ENCODE peak calls at places on chromosome 12, in eight cellular contexts. Q is amniotic stem cell; E is A549; I is stimulated activated CD8-positive, alpha-beta memory T cell treated with anti-CD3 and anti-CD28 coated beads, Interleukin-15, amount 100 ng/mL, for 24 hours; M is activated T-cell treated with anti-CD3 and anti-CD28 coated beads, Interleukin-2, amount 50 U/mL, for 24 hours; N is brain microvascular endothelial cell; K is H9; Z is GM19239. T is an unnamed sample.

GRCh38 chr12:23356440-23356839 is 593.0 kb downstream of the SOX5 start:
- DNase-seq in N (no peak), E (no peak), Z (no peak), I (no peak), M (no peak), K (no peak), Q (no peak), T (no peak)

GRCh38 chr12:15522574-15523187 is 200.4 kb downstream of the PTPRO start:
- DNase-seq in I (no peak), Q (peak), M (no peak), N (peak), E (peak), K (no peak), Z (no peak), T (peak)

GRCh38 chr12:9920451-9920850 is 11.7 kb downstream of the CLEC2A start:
- DNase-seq in E (no peak), M (no peak), K (no peak), I (no peak), Q (no peak), N (no peak), Z (no peak), T (no peak)

GRCh38 chr12:93167841-93168492 is 209.8 kb upstream of the NUDT4 start:
- DNase-seq in Z (no peak), M (no peak), Q (no peak), N (no peak), E (no peak), I (no peak), K (peak), T (peak)

GRCh38 chr12:88052686-88053085 is 23.5 kb upstream of the C12orf50 start:
- DNase-seq in E (peak), N (peak), M (no peak), I (no peak), K (peak), Z (no peak), Q (peak), T (peak)

GRCh38 chr12:56317675-56318074 is 1.9 kb upstream of the CNPY2 start:
- DNase-seq in N (no peak), Z (no peak), Q (no peak), I (no peak), K (no peak), E (no peak), M (no peak), T (no peak)

GRCh38 chr12:27101290-27101689 is 18.9 kb upstream of the C12orf71 start:
- DNase-seq in I (no peak), Z (no peak), Q (no peak), N (no peak), K (no peak), M (no peak), E (no peak), T (no peak)

GRCh38 chr12:90335561-90335960 is 619.4 kb downstream of the CCER1 start:
- DNase-seq in N (peak), M (no peak), I (no peak), Z (no peak), E (no peak), Q (no peak), K (no peak), T (no peak)

GRCh38 chr12:104303538-104304151 is at the start of gene EID3:
- DNase-seq in K (peak), M (peak), N (peak), E (peak), I (peak), Z (peak), Q (peak), T (peak)

GRCh38 chr12:25585021-25585523 is 32.0 kb upstream of the LMNTD1 start:
- DNase-seq in Q (no peak), N (no peak), M (no peak), E (no peak), Z (no peak), K (no peak), I (no peak), T (no peak)

GRCh38 chr12:131944601-131945251 is 5.0 kb upstream of the EP400 start:
- DNase-seq in Z (no peak), K (peak), N (no peak), E (no peak), M (peak), Q (no peak), I (no peak), T (no peak)

GRCh38 chr12:27462851-27463250 is 16.3 kb downstream of the SMCO2 start:
- DNase-seq in E (no peak), M (no peak), I (no peak), Z (no peak), Q (no peak), K (no peak), N (no peak), T (no peak)

GRCh38 chr12:3313655-3314305 is 177.2 kb upstream of the PRMT8 start:
- DNase-seq in I (no peak), Q (no peak), N (no peak), K (peak), Z (peak), M (peak), E (peak), T (peak)

GRCh38 chr12:90572778-90573177 is 382.2 kb downstream of the CCER1 start:
- DNase-seq in K (no peak), Z (no peak), Q (no peak), I (no peak), E (no peak), M (no peak), N (no peak), T (no peak)

GRCh38 chr12:83753882-83754281 is 1067.2 kb downstream of the TMTC2 start:
- DNase-seq in N (no peak), Z (no peak), M (no peak), E (no peak), I (no peak), Q (no peak), K (no peak), T (no peak)

GRCh38 chr12:108055135-108055534 is 74.0 kb upstream of the WSCD2 start:
- DNase-seq in M (no peak), K (no peak), N (no peak), I (no peak), Z (no peak), Q (no peak), E (no peak), T (no peak)

GRCh38 chr12:87112946-87113345 is 856.8 kb upstream of the MGAT4C start:
- DNase-seq in E (no peak), N (no peak), K (no peak), I (no peak), Q (no peak), Z (no peak), M (no peak), T (no peak)

GRCh38 chr12:24768415-24768814 is 180.5 kb downstream of the BCAT1 start:
- DNase-seq in M (no peak), Q (no peak), I (no peak), E (no peak), N (no peak), Z (no peak), K (no peak), T (no peak)

GRCh38 chr12:25615119-25615518 is 62.0 kb upstream of the LMNTD1 start:
- DNase-seq in I (no peak), Q (peak), M (no peak), E (peak), N (peak), Z (no peak), K (no peak), T (no peak)

GRCh38 chr12:85004199-85004598 is 31.9 kb downstream of the TSPAN19 start:
- DNase-seq in I (no peak), N (no peak), Z (no peak), M (no peak), Q (no peak), K (no peak), E (no peak), T (no peak)

GRCh38 chr12:57182918-57183575 is 33.5 kb upstream of the NXPH4 start:
- DNase-seq in N (peak), E (peak), M (peak), Z (peak), Q (no peak), I (peak), K (peak), T (peak)

GRCh38 chr12:106841471-106842302 is 67.2 kb downstream of the RIC8B start:
- DNase-seq in N (peak), M (no peak), I (no peak), E (peak), Q (peak), K (no peak), Z (peak), T (peak)

GRCh38 chr12:47393403-47393790 is 312.4 kb downstream of the RPAP3 start:
- DNase-seq in M (no peak), E (peak), I (no peak), Z (no peak), K (no peak), N (no peak), Q (no peak), T (no peak)

GRCh38 chr12:14249368-14249767 is 116.1 kb upstream of the ATF7IP start:
- DNase-seq in M (no peak), K (no peak), N (no peak), Z (no peak), E (no peak), Q (no peak), I (no peak), T (no peak)

GRCh38 chr12:89344862-89345202 is 7.5 kb downstream of the DUSP6 start:
- DNase-seq in I (no peak), Z (no peak), N (no peak), K (no peak), Q (no peak), M (no peak), E (no peak), T (no peak)

GRCh38 chr12:118645219-118645618 is 268.9 kb downstream of the SUDS3 start:
- DNase-seq in M (no peak), K (peak), I (no peak), E (peak), Q (no peak), N (no peak), Z (peak), T (no peak)

T was measured in NCI-H2227 treated with DMSO at 0.1 percent for 48 hours.